ENCODE peak calls at places on chromosomes 6 and 20, in eight cellular contexts. W, X, N, J, Q, F, R and V are unnamed samples.

GRCh38 chr6:13303668-13304017 is 24.7 kb downstream of the TBC1D7 start:
- DNase-seq in W (peak), X (no peak), N (no peak), J (peak), Q (peak), F (peak), R (no peak), V (peak)

GRCh38 chr6:25056130-25056529 is 120.4 kb upstream of the RIPOR2 start:
- DNase-seq in W (peak), X (no peak), N (no peak), J (no peak), Q (no peak), F (no peak), R (no peak), V (no peak)

GRCh38 chr6:151216812-151217211 is 23.0 kb upstream of the AKAP12 start:
- DNase-seq in W (no peak), X (no peak), N (no peak), J (no peak), Q (no peak), F (no peak), R (no peak), V (no peak)

GRCh38 chr6:83199865-83200230 is 6.7 kb downstream of the RWDD2A start:
- DNase-seq in W (no peak), X (no peak), N (no peak), J (no peak), Q (no peak), F (no peak), R (no peak), V (no peak)

GRCh38 chr6:43405354-43405753 is 22.0 kb upstream of the ABCC10 start:
- DNase-seq in W (no peak), X (no peak), N (no peak), J (no peak), Q (no peak), F (no peak), R (no peak), V (no peak)

GRCh38 chr20:62294516-62294915 is 8.3 kb upstream of the ADRM1 start:
- DNase-seq in W (no peak), X (no peak), N (no peak), J (no peak), Q (no peak), F (no peak), R (no peak), V (no peak)

GRCh38 chr20:56440346-56441007 is 27.9 kb upstream of the RTF2 start:
- DNase-seq in W (peak), X (no peak), N (no peak), J (peak), Q (no peak), F (no peak), R (no peak), V (no peak)

GRCh38 chr20:9032758-9033157 is 36.1 kb upstream of the PLCB4 start:
- DNase-seq in W (no peak), X (no peak), N (no peak), J (no peak), Q (no peak), F (no peak), R (no peak), V (no peak)

GRCh38 chr20:18190466-18191233 is 53.0 kb downstream of the KAT14 start:
- DNase-seq in W (no peak), X (no peak), N (no peak), J (no peak), Q (no peak), F (peak), R (no peak), V (no peak)

GRCh38 chr20:62088258-62089127 is 22.8 kb upstream of the TAF4 start:
- DNase-seq in W (peak), X (peak), N (no peak), J (no peak), Q (no peak), F (no peak), R (peak), V (no peak)

GRCh38 chr6:7236312-7237209 is 76.4 kb downstream of the SSR1 start:
- DNase-seq in W (peak), X (peak), N (no peak), J (no peak), Q (no peak), F (no peak), R (no peak), V (no peak)
- H3K4me3 ChIP-seq in W (no peak), X (no peak), N (no peak), J (no peak), Q (no peak), F (no peak), R (no peak), V (no peak)

GRCh38 chr6:37984578-37984977 is 165.1 kb downstream of the ZFAND3 start:
- DNase-seq in W (no peak), X (no peak), N (no peak), J (no peak), Q (no peak), F (no peak), R (no peak), V (no peak)

GRCh38 chr6:37983720-37984501 is 164.4 kb downstream of the ZFAND3 start:
- DNase-seq in W (no peak), X (no peak), N (no peak), J (no peak), Q (no peak), F (no peak), R (no peak), V (no peak)

GRCh38 chr6:37987008-37987407 is 167.5 kb downstream of the ZFAND3 start:
- DNase-seq in W (no peak), X (no peak), N (no peak), J (no peak), Q (no peak), F (no peak), R (no peak), V (no peak)

GRCh38 chr6:37987559-37987958 is 168.0 kb downstream of the ZFAND3 start:
- DNase-seq in W (no peak), X (no peak), N (no peak), J (no peak), Q (no peak), F (no peak), R (peak), V (no peak)

GRCh38 chr6:37985355-37985754 is 165.8 kb downstream of the ZFAND3 start:
- DNase-seq in W (no peak), X (no peak), N (no peak), J (no peak), Q (no peak), F (no peak), R (no peak), V (no peak)
- TF ChIP-seq POLR2AphosphoS5 in W (no peak), X (no peak), N (no peak), J (no peak), Q (no peak), F (no peak), R (no peak), V (no peak)

DNA sequence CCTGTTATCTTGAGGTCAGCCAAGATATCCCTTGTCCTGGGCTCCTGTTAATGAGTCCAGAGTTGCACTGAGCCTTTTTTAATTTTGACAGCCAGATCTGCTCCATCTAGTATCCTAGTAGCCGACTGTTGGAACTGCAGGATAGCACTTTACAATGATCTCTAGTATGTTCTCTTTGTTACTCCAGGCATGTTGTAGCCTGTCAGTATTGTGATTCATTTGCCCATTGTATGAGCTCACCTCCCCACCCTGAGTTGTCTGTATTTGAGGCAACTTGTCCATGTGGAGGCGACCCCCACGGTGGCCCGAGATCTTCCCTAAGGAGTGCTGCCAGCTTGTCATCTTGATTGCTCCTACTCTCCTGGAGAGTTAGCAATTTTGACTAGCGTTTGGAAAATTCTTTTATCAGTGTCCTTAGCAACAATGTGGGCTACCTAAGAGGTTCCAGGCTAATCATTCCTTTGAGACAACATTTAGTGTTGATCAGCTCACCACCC is 67.2 kb downstream of the DHX35 start:
- DNase-seq in W (no peak), X (no peak), N (no peak), J (no peak), Q (no peak), F (no peak), R (no peak), V (no peak)
- TF ChIP-seq EP300 in W (no peak), X (no peak), N (no peak), J (no peak), Q (no peak), F (no peak), R (no peak), V (no peak)

DNA sequence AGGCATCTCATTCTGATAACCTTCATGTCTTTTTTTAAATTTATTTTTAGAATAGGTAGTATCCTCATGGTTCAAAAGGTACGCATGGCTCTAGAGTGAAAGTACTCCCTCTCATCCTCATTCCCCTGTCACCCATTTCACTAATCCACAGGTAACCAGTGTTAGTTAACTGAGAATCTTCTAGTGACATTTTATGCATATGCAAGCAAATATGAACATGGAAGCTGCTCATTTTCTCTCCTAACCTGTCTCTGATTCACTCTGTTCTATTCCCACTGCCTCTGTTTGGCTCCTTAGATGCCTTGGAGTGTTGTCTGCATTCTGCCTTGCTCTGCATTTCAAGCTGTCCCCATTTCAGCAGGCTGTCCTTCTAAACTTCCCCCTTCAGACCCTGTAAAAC is 4.5 kb downstream of the NCOA7 start:
- DNase-seq in W (no peak), X (no peak), N (no peak), J (no peak), Q (no peak), F (no peak), R (no peak), V (no peak)
- H3K4me3 ChIP-seq in W (no peak), X (no peak), N (no peak), J (no peak), Q (no peak), F (no peak), R (no peak), V (no peak)

GRCh38 chr6:56736804-56737203 is 94.1 kb upstream of the DST start:
- DNase-seq in W (no peak), X (no peak), N (no peak), J (no peak), Q (no peak), F (no peak), R (no peak), V (no peak)

GRCh38 chr6:56741472-56741871 is 98.8 kb upstream of the DST start:
- DNase-seq in W (no peak), X (no peak), N (no peak), J (no peak), Q (no peak), F (no peak), R (no peak), V (no peak)

GRCh38 chr6:56742122-56742791 is 99.6 kb upstream of the DST start:
- DNase-seq in W (no peak), X (no peak), N (no peak), J (no peak), Q (no peak), F (no peak), R (peak), V (no peak)

GRCh38 chr6:56744528-56744927 is 101.8 kb upstream of the DST start:
- DNase-seq in W (no peak), X (no peak), N (no peak), J (no peak), Q (no peak), F (no peak), R (no peak), V (no peak)

DNA sequence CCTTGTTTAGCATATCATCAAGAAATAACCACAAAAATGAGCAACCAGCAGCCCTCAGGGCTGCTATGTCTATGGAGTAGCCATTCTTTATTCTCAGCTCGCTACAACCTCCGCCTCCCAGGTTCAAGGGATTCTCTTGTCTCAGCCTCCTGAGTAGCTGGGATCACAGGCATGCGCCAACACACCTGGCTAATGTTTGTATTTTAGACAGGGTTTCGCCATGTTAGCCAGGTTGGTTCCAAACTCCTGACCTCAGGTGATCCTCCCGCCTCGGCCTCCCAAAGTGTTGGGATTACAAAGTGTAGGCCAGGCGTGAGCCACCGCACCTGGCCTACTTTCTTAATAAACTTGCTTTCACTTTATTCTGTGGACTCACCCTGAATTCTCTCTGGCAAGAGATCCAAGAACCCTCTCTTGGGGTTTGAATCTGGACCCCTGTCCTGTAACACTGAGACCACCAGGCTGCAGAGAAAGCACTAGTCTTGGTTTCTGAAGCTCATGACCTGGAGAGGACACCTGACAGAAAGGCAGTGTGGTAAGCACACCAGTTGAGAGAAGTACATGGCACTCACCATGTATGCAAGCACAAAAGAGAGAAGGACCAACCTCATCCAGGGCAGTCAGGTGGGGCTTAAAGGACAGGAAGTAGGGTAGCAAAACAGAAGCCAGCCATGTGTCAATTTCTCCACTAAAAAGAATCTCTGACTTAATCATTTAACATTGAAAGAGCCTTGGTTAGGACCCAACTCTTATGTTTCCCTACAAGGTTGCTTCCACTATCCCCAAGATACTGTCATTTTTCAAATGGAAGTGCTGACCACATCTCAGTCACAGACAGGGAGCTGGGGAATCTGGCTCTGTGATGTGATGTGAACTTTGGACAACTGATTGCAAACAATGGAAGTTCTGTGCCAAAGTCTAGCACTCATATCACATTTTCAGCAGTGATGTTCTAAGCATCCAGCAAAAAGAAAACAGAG is 97.4 kb upstream of the DST start:
- DNase-seq in W (no peak), X (no peak), N (no peak), J (no peak), Q (no peak), F (no peak), R (peak), V (no peak)
- TF ChIP-seq POLR2AphosphoS5 in W (no peak), X (no peak), N (no peak), J (no peak), Q (no peak), F (no peak), R (peak), V (no peak)

GRCh38 chr6:37036146-37036545 is 30.7 kb downstream of the FGD2 start:
- DNase-seq in W (no peak), X (no peak), N (no peak), J (no peak), Q (no peak), F (no peak), R (no peak), V (no peak)

GRCh38 chr6:37032239-37032638 is 26.8 kb downstream of the FGD2 start:
- DNase-seq in W (no peak), X (no peak), N (no peak), J (no peak), Q (no peak), F (no peak), R (no peak), V (peak)

GRCh38 chr6:37030599-37030998 is 25.1 kb downstream of the FGD2 start:
- DNase-seq in W (no peak), X (no peak), N (no peak), J (no peak), Q (no peak), F (no peak), R (no peak), V (no peak)

GRCh38 chr6:37033255-37033654 is 27.8 kb downstream of the FGD2 start:
- DNase-seq in W (no peak), X (no peak), N (no peak), J (no peak), Q (no peak), F (no peak), R (no peak), V (no peak)

GRCh38 chr6:37033819-37034790 is 28.6 kb downstream of the FGD2 start:
- DNase-seq in W (no peak), X (no peak), N (no peak), J (no peak), Q (no peak), F (no peak), R (no peak), V (peak)
- TF ChIP-seq EP300 in W (no peak), X (no peak), N (no peak), J (no peak), Q (no peak), F (no peak), R (no peak), V (no peak)

DNA sequence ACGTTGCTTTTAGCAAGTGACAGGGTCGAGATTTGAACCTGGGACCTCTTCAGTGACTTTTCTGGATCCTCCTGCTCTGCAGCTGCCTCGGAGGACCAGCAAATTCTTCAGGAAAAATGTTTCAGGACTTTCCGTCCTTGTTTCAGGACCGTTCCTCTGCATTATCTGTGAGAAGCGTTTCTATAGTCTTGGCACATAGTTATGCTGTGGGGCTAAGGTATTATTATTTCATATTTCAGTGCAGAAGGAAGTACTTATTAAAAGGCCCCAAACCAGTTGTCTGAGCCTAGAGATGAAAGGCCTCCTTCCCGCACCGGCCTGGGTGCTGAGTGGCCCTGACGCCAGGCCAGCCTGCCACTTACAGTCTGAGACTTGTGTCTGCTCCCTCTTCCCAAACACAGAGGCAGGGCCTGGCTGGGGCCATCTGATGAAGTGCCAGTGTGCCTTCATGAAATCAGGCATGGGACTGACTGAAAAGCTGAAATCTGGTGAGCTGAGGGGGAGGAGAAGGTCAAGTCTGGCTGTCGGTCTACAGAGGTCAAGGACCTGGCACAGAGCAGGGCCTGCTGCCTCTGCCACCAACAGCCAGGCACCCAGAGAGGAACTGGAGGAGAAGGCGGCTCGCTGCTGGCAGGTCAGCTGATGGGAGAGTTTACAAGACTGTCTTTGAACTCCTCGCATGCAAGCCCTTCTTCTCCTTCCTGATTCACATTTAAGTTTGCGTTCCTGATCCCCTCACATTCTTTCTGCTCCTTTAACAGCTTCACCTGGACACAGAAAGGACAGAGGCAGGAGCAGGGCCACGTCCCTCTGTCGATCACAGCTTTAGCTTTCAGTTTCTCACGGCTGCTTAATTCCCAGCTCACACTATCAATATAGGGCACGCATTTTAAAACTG is 8.9 kb upstream of the QKI start:
- DNase-seq in W (peak), X (no peak), N (peak), J (peak), Q (peak), F (no peak), R (peak), V (peak)
- H3K4me3 ChIP-seq in W (no peak), X (no peak), N (no peak), J (peak), Q (peak), F (no peak), R (peak), V (peak)

GRCh38 chr6:131122007-131122406 is 13.3 kb upstream of the AKAP7 start:
- DNase-seq in W (no peak), X (no peak), N (no peak), J (no peak), Q (no peak), F (no peak), R (no peak), V (no peak)

GRCh38 chr6:131125431-131125830 is 9.8 kb upstream of the AKAP7 start:
- DNase-seq in W (no peak), X (no peak), N (no peak), J (no peak), Q (no peak), F (no peak), R (no peak), V (no peak)

GRCh38 chr6:131129657-131130545 is 5.4 kb upstream of the AKAP7 start:
- DNase-seq in W (no peak), X (no peak), N (no peak), J (no peak), Q (no peak), F (no peak), R (no peak), V (no peak)

GRCh38 chr6:131122516-131122915 is 12.8 kb upstream of the AKAP7 start:
- DNase-seq in W (no peak), X (no peak), N (no peak), J (no peak), Q (no peak), F (no peak), R (no peak), V (no peak)

DNA sequence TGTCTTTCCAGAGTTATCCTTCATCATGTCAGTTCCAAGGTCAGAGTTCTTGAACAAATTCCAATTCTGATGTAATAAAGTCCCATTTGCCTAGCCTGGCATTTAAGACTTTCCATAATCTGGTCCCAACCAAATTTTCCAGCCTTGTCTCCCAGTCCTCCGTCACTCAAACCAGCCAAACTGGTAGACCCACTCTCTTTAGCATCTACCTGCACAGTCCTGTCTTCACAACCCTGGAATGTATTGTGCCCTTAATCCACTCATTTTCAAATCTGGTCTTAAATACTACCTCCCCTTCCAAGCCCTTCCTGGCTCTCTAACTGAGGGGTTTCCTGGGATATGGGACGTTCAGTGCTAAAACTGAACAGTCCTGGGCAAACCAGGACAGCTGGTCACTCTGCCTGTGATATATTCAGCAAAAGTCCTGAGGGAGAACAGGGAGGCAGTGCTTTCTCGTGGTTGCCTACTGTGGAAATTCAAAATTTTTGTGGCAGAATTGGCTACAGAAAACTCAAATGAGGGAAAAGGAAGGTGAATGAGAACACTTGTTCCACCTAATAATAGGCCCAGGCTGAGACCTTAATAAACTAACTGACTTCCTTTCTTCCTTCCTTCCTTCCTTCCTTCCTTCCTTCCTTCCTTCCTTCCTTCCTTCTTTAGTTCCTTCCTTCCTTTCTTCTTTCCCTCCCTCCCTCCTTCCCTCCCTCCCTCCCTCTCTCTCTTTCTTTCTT is 10.8 kb upstream of the AKAP7 start:
- DNase-seq in W (no peak), X (no peak), N (no peak), J (no peak), Q (no peak), F (no peak), R (no peak), V (no peak)
- TF ChIP-seq POLR2AphosphoS5 in W (no peak), X (no peak), N (no peak), J (no peak), Q (no peak), F (no peak), R (no peak), V (no peak)